ENCODE peak calls at places on chromosomes 3 and 15, in ten cellular contexts. Z is WTC11; U is neural crest cell; M is NCI-H1105; S is NCI-H2081; T is CD8-positive, alpha-beta T cell; P is fibroblast of lung; W is fibroblast of the aortic adventitia; X is hepatic stellate cell; B is renal cortical epithelial cell. O is an unnamed sample.

GRCh38 chr3:53812434-53812833 is 33.8 kb downstream of the CHDH start:
- DNase-seq in X (no peak), U (no peak), M (no peak), T (peak), S (no peak), Z (no peak), W (no peak), P (no peak), B (no peak), O (no peak)

GRCh38 chr3:51221959-51222358 is 163.1 kb upstream of the MANF start:
- DNase-seq in P (no peak), M (no peak), U (no peak), Z (no peak), T (no peak), X (no peak), W (no peak), S (no peak), B (no peak), O (no peak)

GRCh38 chr3:124140751-124141150 is 148.8 kb upstream of the ROPN1 start:
- DNase-seq in T (no peak), B (no peak), X (no peak), P (peak), S (no peak), M (no peak), U (no peak), W (no peak), Z (no peak), O (no peak)

GRCh38 chr3:176041812-176042211 is 1155.5 kb downstream of the TBL1XR1 start:
- DNase-seq in X (no peak), S (no peak), T (no peak), W (peak), U (no peak), P (peak), M (no peak), B (no peak), Z (no peak), O (no peak)

GRCh38 chr3:194971009-194971408 is 285.3 kb downstream of the FAM43A start:
- DNase-seq in P (no peak), M (no peak), Z (no peak), X (no peak), S (no peak), W (no peak), T (peak), U (no peak), B (no peak), O (no peak)

GRCh38 chr15:31489801-31490646 is 163.4 kb downstream of the KLF13 start:
- DNase-seq in M (no peak), S (peak), P (peak), W (peak), B (peak), U (peak), T (peak), X (peak), Z (no peak), O (peak)

GRCh38 chr3:71428841-71429609 is 154.5 kb downstream of the FOXP1 start:
- DNase-seq in X (peak), Z (no peak), M (peak), W (peak), T (peak), B (peak), P (peak), S (peak), U (no peak), O (peak)

GRCh38 chr3:86937306-86937791 is 53.6 kb downstream of the VGLL3 start:
- DNase-seq in W (peak), T (no peak), S (no peak), P (peak), U (no peak), X (peak), Z (no peak), B (no peak), M (no peak), O (peak)

GRCh38 chr3:73603771-73604171 is 21.0 kb downstream of the PDZRN3 start:
- DNase-seq in P (peak), T (no peak), S (no peak), Z (no peak), W (peak), B (no peak), M (no peak), U (no peak), X (no peak), O (peak)

GRCh38 chr15:59281699-59282098 is 75.1 kb downstream of the LDHAL6B start:
- DNase-seq in S (no peak), U (no peak), M (no peak), T (no peak), B (no peak), P (no peak), W (no peak), Z (no peak), X (no peak), O (no peak)

GRCh38 chr3:96236499-96236898 is 577.9 kb upstream of the EPHA6 start:
- DNase-seq in B (no peak), X (no peak), Z (no peak), W (peak), S (no peak), U (no peak), T (no peak), P (peak), M (no peak), O (peak)

GRCh38 chr3:112604536-112604935 is 36.4 kb downstream of the CCDC80 start:
- DNase-seq in S (no peak), T (no peak), X (peak), Z (no peak), M (no peak), P (peak), B (peak), U (no peak), W (peak), O (peak)

GRCh38 chr15:32893412-32893811 is 175.6 kb downstream of the GREM1 start:
- DNase-seq in S (no peak), W (no peak), T (no peak), P (no peak), Z (no peak), U (no peak), X (no peak), B (no peak), M (no peak), O (no peak)

GRCh38 chr15:36172970-36173369 is 406.5 kb upstream of the CDIN1 start:
- DNase-seq in W (no peak), T (no peak), P (no peak), U (no peak), Z (no peak), B (no peak), M (no peak), X (no peak), S (no peak), O (no peak)

GRCh38 chr15:58731756-58732535 is 17.6 kb downstream of the ADAM10 start:
- DNase-seq in X (peak), U (no peak), T (no peak), M (no peak), W (peak), P (peak), Z (no peak), S (no peak), B (peak), O (peak)

GRCh38 chr15:45784656-45785055 is 149.8 kb downstream of the SQOR start:
- DNase-seq in S (no peak), X (no peak), M (no peak), Z (no peak), T (no peak), W (no peak), B (no peak), U (no peak), P (no peak), O (no peak)

GRCh38 chr15:81032818-81033217 is 32.1 kb downstream of the TLNRD1 start:
- DNase-seq in S (no peak), B (no peak), P (no peak), Z (no peak), M (no peak), T (no peak), X (no peak), W (no peak), U (no peak), O (no peak)

GRCh38 chr3:143881102-143881501 is 32.8 kb upstream of the SLC9A9 start:
- DNase-seq in M (no peak), P (no peak), W (no peak), B (no peak), X (peak), U (no peak), Z (no peak), T (no peak), S (no peak), O (no peak)

GRCh38 chr3:12471228-12471627 is 13.1 kb upstream of the TSEN2 start:
- DNase-seq in S (no peak), X (no peak), U (no peak), T (no peak), M (no peak), Z (no peak), B (peak), W (no peak), P (no peak), O (no peak)

GRCh38 chr3:119161240-119161639 is 12.2 kb upstream of the UPK1B start:
- DNase-seq in W (no peak), X (no peak), M (no peak), U (no peak), T (no peak), B (no peak), P (no peak), S (no peak), Z (no peak), O (no peak)

GRCh38 chr3:120113128-120114116 is 19.2 kb upstream of the GSK3B start:
- DNase-seq in M (no peak), B (peak), X (peak), W (peak), S (no peak), Z (no peak), T (no peak), P (peak), U (no peak), O (peak)

GRCh38 chr3:66500575-66501482 is at the start of gene LRIG1:
- DNase-seq in X (peak), U (peak), M (peak), S (peak), P (peak), T (peak), Z (peak), W (peak), B (peak), O (peak)

GRCh38 chr15:98548172-98548971 is 100.0 kb upstream of the IGF1R start:
- DNase-seq in Z (peak), P (peak), B (peak), S (peak), X (peak), W (peak), M (no peak), T (peak), U (peak), O (peak)

GRCh38 chr15:59532770-59533379 is 78.7 kb upstream of the GCNT3 start:
- DNase-seq in T (no peak), B (peak), P (peak), Z (peak), W (peak), S (peak), M (peak), X (no peak), U (peak), O (peak)

GRCh38 chr15:49037546-49037940 is 8.7 kb downstream of the SECISBP2L start:
- DNase-seq in S (no peak), Z (no peak), P (no peak), M (no peak), W (no peak), B (peak), X (no peak), U (no peak), T (no peak), O (peak)

GRCh38 chr3:191461113-191461595 is at the start of gene PYDC2:
- DNase-seq in X (no peak), W (no peak), T (no peak), M (no peak), Z (no peak), U (no peak), P (no peak), B (no peak), S (no peak), O (no peak)

GRCh38 chr3:119579366-119580147 is at the start of gene ADPRH:
- DNase-seq in W (peak), P (peak), M (peak), Z (peak), T (peak), X (peak), S (no peak), B (peak), U (peak), O (peak)

GRCh38 chr3:110237091-110237615 is 834.5 kb upstream of the NECTIN3 start:
- DNase-seq in X (no peak), B (no peak), W (no peak), Z (no peak), S (no peak), P (peak), U (no peak), T (no peak), M (no peak), O (no peak)

GRCh38 chr15:62850791-62851291 is 191.7 kb upstream of the TPM1 start:
- DNase-seq in X (peak), B (peak), U (no peak), S (no peak), Z (peak), T (no peak), W (peak), M (no peak), P (peak), O (peak)

GRCh38 chr3:96877510-96877909 is 63.1 kb downstream of the EPHA6 start:
- DNase-seq in U (no peak), Z (no peak), M (no peak), P (no peak), B (no peak), S (no peak), T (no peak), X (no peak), W (no peak), O (no peak)

GRCh38 chr15:49212897-49213296 is 42.9 kb downstream of the GALK2 start:
- DNase-seq in M (no peak), B (no peak), W (no peak), P (no peak), U (no peak), Z (no peak), T (no peak), X (no peak), S (no peak), O (no peak)

GRCh38 chr15:26355671-26356070 is 417.2 kb downstream of the GABRB3 start:
- DNase-seq in T (no peak), W (no peak), X (no peak), U (no peak), M (peak), B (no peak), Z (peak), P (no peak), S (peak), O (no peak)

GRCh38 chr3:152120606-152121291 is 148.0 kb upstream of the MBNL1 start:
- DNase-seq in Z (no peak), M (no peak), U (no peak), B (no peak), S (no peak), T (no peak), W (no peak), X (no peak), P (peak), O (no peak)

GRCh38 chr3:125433091-125433534 is 58.0 kb upstream of the ZNF148 start:
- DNase-seq in W (no peak), B (no peak), P (no peak), T (no peak), M (no peak), Z (no peak), X (no peak), U (no peak), S (no peak), O (no peak)

GRCh38 chr3:22609139-22609538 is 594.0 kb upstream of the UBE2E2 start:
- DNase-seq in U (no peak), P (no peak), T (no peak), S (no peak), B (no peak), X (no peak), W (no peak), M (no peak), Z (no peak), O (no peak)

GRCh38 chr3:70360985-70361384 is 48.5 kb upstream of the MDFIC2 start:
- DNase-seq in M (no peak), U (no peak), B (peak), Z (no peak), T (no peak), P (peak), X (no peak), W (peak), S (no peak), O (peak)

GRCh38 chr15:55283295-55284147 is 6.1 kb downstream of the RAB27A start:
- DNase-seq in M (no peak), P (no peak), B (no peak), S (no peak), W (no peak), U (no peak), X (no peak), Z (no peak), T (no peak), O (no peak)

GRCh38 chr15:23860290-23860751 is 173.2 kb upstream of the NDN start:
- DNase-seq in U (peak), S (no peak), W (no peak), P (no peak), M (no peak), X (no peak), Z (peak), B (no peak), T (no peak), O (no peak)

GRCh38 chr15:70440416-70441138 is 322.8 kb downstream of the UACA start:
- DNase-seq in U (no peak), Z (no peak), P (no peak), X (no peak), B (no peak), S (no peak), M (no peak), T (no peak), W (no peak), O (no peak)